ENCODE peak calls at places on chromosomes 11 and 22, in four cellular contexts. W is neural progenitor cell, P is HCT116, Y is GM23248. F is an unnamed sample.

GRCh38 chr11:45267660-45268340 is 18.3 kb downstream of the SYT13 start:
- DNase-seq in W (peak; percentile 63), P (no peak), Y (no peak), F (no peak)

GRCh38 chr11:975824-976223 is 50.2 kb downstream of the AP2A2 start:
- DNase-seq in W (peak; percentile 78), P (no peak), Y (peak; percentile 63), F (peak; percentile 10)

GRCh38 chr11:12163181-12163841 is 52.9 kb downstream of the MICAL2 start:
- DNase-seq in W (no peak), P (no peak), Y (peak; percentile 65), F (peak; percentile 84)

GRCh38 chr22:26673485-26673884 is 16.1 kb downstream of the MIAT start:
- DNase-seq in W (no peak), P (no peak), Y (peak; percentile 81), F (peak; percentile 41)

GRCh38 chr11:86115542-86116385 is 46.9 kb upstream of the PICALM start:
- DNase-seq in W (no peak), P (no peak), Y (peak; percentile 60), F (peak; percentile 94)

GRCh38 chr11:27357250-27357649 is 5.8 kb downstream of the CCDC34 start:
- DNase-seq in W (no peak), P (no peak), Y (no peak), F (no peak)

GRCh38 chr22:22139364-22139763 is 105.2 kb upstream of the VPREB1 start:
- DNase-seq in W (no peak), P (no peak), Y (no peak), F (no peak)

GRCh38 chr11:5550440-5551095 is 2.2 kb upstream of the OR52H1 start:
- DNase-seq in W (no peak), P (peak; percentile 54), Y (peak; percentile 87), F (peak; percentile 92)

GRCh38 chr11:64251986-64252837 is 882 bp downstream of the PLCB3 start:
- DNase-seq in W (peak; percentile 52), P (no peak), Y (peak; percentile 81), F (no peak)

GRCh38 chr11:28461338-28461737 is 353.1 kb downstream of the METTL15 start:
- DNase-seq in W (no peak), P (no peak), Y (peak; percentile 58), F (peak; percentile 32)

GRCh38 chr11:46345131-46345597 is 2.1 kb upstream of the DGKZ start:
- DNase-seq in W (peak; percentile 55), P (no peak), Y (no peak), F (no peak)

GRCh38 chr11:64598106-64598796 is 7.2 kb downstream of the SLC22A12 start:
- DNase-seq in W (no peak), P (no peak), Y (no peak), F (no peak)

GRCh38 chr22:26558246-26558895 is 31.6 kb downstream of the TPST2 start:
- DNase-seq in W (no peak), P (no peak), Y (peak; percentile 34), F (peak; percentile 34)

GRCh38 chr11:66071326-66071870 is 1.3 kb downstream of the PACS1 start:
- DNase-seq in W (no peak), P (no peak), Y (peak; percentile 40), F (no peak)

GRCh38 chr11:66617148-66617814 is 851 bp downstream of the RBM14 start:
- DNase-seq in W (no peak), P (no peak), Y (peak; percentile 91), F (peak; percentile 40)

GRCh38 chr11:19243143-19243542 is 2.4 kb upstream of the E2F8 start:
- DNase-seq in W (no peak), P (no peak), Y (no peak), F (no peak)

GRCh38 chr11:396511-396947 is 2.5 kb downstream of the PKP3 start:
- DNase-seq in W (no peak), P (no peak), Y (peak; percentile 66), F (no peak)

GRCh38 chr11:105109855-105110750 is 29.5 kb downstream of the CARD18 start:
- DNase-seq in W (no peak), P (no peak), Y (peak; percentile 62), F (peak; percentile 30)

GRCh38 chr11:76620471-76620870 is 50.1 kb downstream of the LRRC32 start:
- DNase-seq in W (no peak), P (no peak), Y (peak; percentile 94), F (peak; percentile 93)

GRCh38 chr11:116930586-116930985 is 93.2 kb upstream of the APOA1 start:
- DNase-seq in W (no peak), P (no peak), Y (no peak), F (no peak)

GRCh38 chr22:45977003-45977395 is at the start of gene WNT7B:
- DNase-seq in W (peak; percentile 72), P (peak; percentile 33), Y (no peak), F (no peak)

GRCh38 chr22:44870021-44870420 is 117.6 kb downstream of the ARHGAP8 start:
- DNase-seq in W (peak; percentile 51), P (peak; percentile 19), Y (peak; percentile 52), F (peak; percentile 52)

GRCh38 chr11:35994421-35994820 is 50.6 kb downstream of the LDLRAD3 start:
- DNase-seq in W (no peak), P (no peak), Y (no peak), F (no peak)

GRCh38 chr11:8055111-8055835 is 25.7 kb upstream of the TUB start:
- DNase-seq in W (peak; percentile 62), P (no peak), Y (peak; percentile 25), F (no peak)

GRCh38 chr11:92268546-92268945 is 43.9 kb downstream of the FAT3 start:
- DNase-seq in W (no peak), P (no peak), Y (peak; percentile 15), F (peak; percentile 8)

GRCh38 chr11:10784229-10785145 is 24.2 kb downstream of the EIF4G2 start:
- DNase-seq in W (peak; percentile 66), P (no peak), Y (no peak), F (peak; percentile 61)

GRCh38 chr22:19802001-19802880 is 41.7 kb downstream of the TBX1 start:
- DNase-seq in W (no peak), P (no peak), Y (no peak), F (no peak)

GRCh38 chr11:67384851-67385366 is 6.9 kb upstream of the RAD9A start:
- DNase-seq in W (no peak), P (no peak), Y (peak; percentile 68), F (peak; percentile 34)

GRCh38 chr22:31853736-31854500 is 90.4 kb upstream of the YWHAH start:
- DNase-seq in W (no peak), P (no peak), Y (peak; percentile 28), F (no peak)

GRCh38 chr22:45460288-45461109 is 42.2 kb upstream of the FBLN1 start:
- DNase-seq in W (no peak), P (no peak), Y (peak; percentile 32), F (no peak)

GRCh38 chr11:47711225-47711624 is 3.9 kb downstream of the AGBL2 start:
- DNase-seq in W (no peak), P (no peak), Y (no peak), F (no peak)

GRCh38 chr22:30866216-30866615 is 102.4 kb downstream of the MORC2 start:
- DNase-seq in W (no peak), P (no peak), Y (no peak), F (no peak)

GRCh38 chr11:129998905-129999304 is 3.7 kb downstream of the PRDM10 start:
- DNase-seq in W (no peak), P (no peak), Y (no peak), F (no peak)

GRCh38 chr11:134098566-134099184 is 29.8 kb downstream of the JAM3 start:
- DNase-seq in W (no peak), P (peak; percentile 27), Y (no peak), F (no peak)

GRCh38 chr22:45170001-45170466 is 6.3 kb downstream of the NUP50 start:
- DNase-seq in W (no peak), P (no peak), Y (no peak), F (peak; percentile 34)

GRCh38 chr11:70739811-70740474 is 341.6 kb downstream of the CTTN start:
- DNase-seq in W (peak; percentile 45), P (no peak), Y (no peak), F (no peak)

GRCh38 chr11:70737816-70738630 is 339.7 kb downstream of the CTTN start:
- DNase-seq in W (no peak), P (no peak), Y (no peak), F (no peak)

GRCh38 chr11:70736937-70737640 is 338.8 kb downstream of the CTTN start:
- DNase-seq in W (no peak), P (no peak), Y (no peak), F (no peak)

GRCh38 chr11:70739091-70739490 is 340.8 kb downstream of the CTTN start:
- DNase-seq in W (no peak), P (no peak), Y (no peak), F (no peak)

DNA sequence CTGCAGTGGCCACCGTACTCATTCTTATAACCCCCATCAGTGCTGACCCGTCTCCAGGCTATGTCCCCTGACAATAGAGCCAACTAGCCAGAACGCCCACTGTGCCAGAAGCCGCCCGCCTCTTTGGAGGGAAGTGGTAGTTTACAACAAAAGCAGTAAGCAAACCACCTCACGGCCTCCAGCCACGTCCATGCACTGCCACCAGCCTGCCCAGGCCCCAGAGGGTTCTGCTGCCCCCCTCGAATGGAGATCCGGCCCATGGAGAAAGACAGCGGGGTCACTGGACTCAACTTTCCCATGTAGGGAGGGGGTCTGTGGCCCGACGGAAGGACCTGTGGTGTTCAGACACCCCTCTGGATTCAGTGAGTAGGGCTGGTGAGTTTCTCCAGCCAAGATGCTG is 340.3 kb downstream of the CTTN start:
- DNase-seq in W (no peak), P (no peak), Y (no peak), F (no peak)
- H3K9me3 ChIP-seq in W (no peaks in the 10 kb centered on the region), P (no peaks in the 10 kb centered on the region), Y (no peaks in the 10 kb centered on the region), F (no peaks in the 10 kb centered on the region)

DNA sequence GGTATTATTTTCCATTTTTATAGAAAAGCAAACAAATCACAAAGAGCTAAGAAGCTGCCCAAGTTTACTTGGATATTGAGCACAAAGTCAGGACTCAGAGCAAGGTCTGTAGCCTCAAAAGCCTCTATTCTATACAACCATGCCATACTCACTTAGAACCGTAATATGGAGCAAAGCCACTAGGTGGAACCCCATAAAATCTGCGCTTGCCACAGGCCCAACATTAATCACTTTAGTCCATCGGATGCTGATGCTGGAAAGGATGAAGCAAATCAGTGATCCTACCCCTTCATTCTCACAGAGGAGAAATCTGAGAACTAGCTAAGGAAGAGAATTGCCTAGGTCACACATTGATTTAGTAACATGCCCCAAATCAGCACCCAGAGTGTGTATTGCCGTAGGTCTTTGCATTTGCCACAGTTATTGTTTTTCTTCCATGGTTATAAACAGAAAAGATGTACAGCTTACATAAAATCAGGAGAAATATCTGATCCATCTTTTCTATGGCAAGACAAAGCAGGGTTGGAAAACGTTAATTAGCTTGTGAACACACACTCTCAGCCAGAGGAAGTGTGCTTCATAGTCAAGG is 56.7 kb upstream of the RAB38 start:
- DNase-seq in W (peak; percentile 48), P (no peak), Y (peak; percentile 64), F (peak; percentile 20)
- H3K4me1 ChIP-seq in W (no peaks in the 10 kb centered on the region), P (no peaks in the 10 kb centered on the region), Y (no peaks in the 10 kb centered on the region), F (no peaks in the 10 kb centered on the region)

GRCh38 chr11:2989551-2989950 is 2.6 kb downstream of the NAP1L4 start:
- DNase-seq in W (no peak), P (no peak), Y (no peak), F (no peak)
- H3K9ac ChIP-seq in W (no peak overlapping the region), P (peak overlapping the region; percentile 6), Y (peak overlapping the region; percentile 91), F (peak overlapping the region; percentile 90)

GRCh38 chr22:48153726-48154125 is 1391.3 kb downstream of the TBC1D22A start:
- DNase-seq in W (no peak), P (no peak), Y (no peak), F (no peak)

GRCh38 chr22:48154943-48155240 is 1392.4 kb downstream of the TBC1D22A start:
- DNase-seq in W (no peak), P (no peak), Y (no peak), F (no peak)

GRCh38 chr22:48155446-48155845 is 1393.0 kb downstream of the TBC1D22A start:
- DNase-seq in W (no peak), P (no peak), Y (no peak), F (no peak)

GRCh38 chr22:48152916-48153315 is 1390.5 kb downstream of the TBC1D22A start:
- DNase-seq in W (no peak), P (no peak), Y (no peak), F (no peak)

GRCh38 chr22:48154169-48154942 is 1391.9 kb downstream of the TBC1D22A start:
- DNase-seq in W (no peak), P (no peak), Y (no peak), F (no peak)
- H3K9me3 ChIP-seq in W (no peaks in the 10 kb centered on the region), P (no peaks in the 10 kb centered on the region), Y (no peaks in the 10 kb centered on the region), F (peaks cover 7% of the 10 kb centered on the region)

F was measured in astrocyte.